ENCODE peak calls at places on chromosomes 12 and 14, in nine cellular contexts. L is CD8-positive, alpha-beta T cell; S is transverse colon; E is lower lobe of right lung; T is uterus; A is fibroblast of lung; W is neuronal stem cell; J is GM23248; P is A673. R is an unnamed sample. For H3K4me1, the result is how much of the 10 kb centered on the place peaks cover.

GRCh38 chr12:102300824-102301461 is 103.3 kb upstream of the PMCH start:
- DNase-seq in P (peak), J (peak), A (peak), W (no peak), T (no peak), S (no peak), L (no peak), E (no peak), R (no peak)

GRCh38 chr12:120224304-120225199 is 23.6 kb upstream of the RPLP0 start:
- DNase-seq in S (peak), A (no peak), W (no peak), E (peak), T (no peak), P (peak), J (peak), L (peak), R (no peak)

GRCh38 chr12:87866602-87867292 is 162.5 kb downstream of the C12orf50 start:
- DNase-seq in J (peak), A (peak), E (no peak), L (no peak), W (no peak), T (no peak), S (no peak), P (peak), R (no peak)

GRCh38 chr12:113154351-113154973 is 4.9 kb downstream of the CFAP73 start:
- DNase-seq in J (peak), S (no peak), L (no peak), A (no peak), T (no peak), E (no peak), W (no peak), P (peak), R (no peak)

GRCh38 chr14:69004731-69005431 is 25.8 kb upstream of the ACTN1 start:
- DNase-seq in A (peak), S (no peak), T (no peak), L (no peak), P (no peak), E (no peak), W (no peak), J (peak), R (no peak)

GRCh38 chr14:92254786-92255185 is 68.2 kb upstream of the SLC24A4 start:
- DNase-seq in W (peak), E (no peak), P (no peak), T (peak), A (peak), L (no peak), S (peak), J (peak), R (no peak)

GRCh38 chr14:27845902-27846301 is 920.7 kb upstream of the FOXG1 start:
- DNase-seq in L (no peak), P (no peak), J (no peak), A (no peak), E (no peak), W (no peak), T (no peak), S (no peak), R (no peak)

GRCh38 chr12:20268121-20268732 is 100.1 kb upstream of the PDE3A start:
- DNase-seq in L (no peak), J (peak), E (no peak), T (no peak), W (no peak), P (peak), S (no peak), A (peak), R (no peak)

GRCh38 chr12:5872745-5873144 is 72.3 kb downstream of the ANO2 start:
- DNase-seq in A (peak), E (no peak), J (peak), T (no peak), S (no peak), W (no peak), P (peak), L (no peak), R (no peak)

GRCh38 chr12:112664569-112664968 is 127.0 kb upstream of the RPH3A start:
- DNase-seq in A (peak), T (no peak), E (no peak), J (peak), S (no peak), W (peak), L (no peak), P (peak), R (no peak)

GRCh38 chr14:63901434-63902085 is 48.8 kb downstream of the SYNE2 start:
- DNase-seq in L (no peak), J (peak), S (no peak), P (peak), E (no peak), W (no peak), T (no peak), A (peak), R (no peak)

GRCh38 chr12:30515351-30515750 is 180.3 kb downstream of the IPO8 start:
- DNase-seq in E (no peak), W (peak), A (peak), J (peak), S (no peak), P (peak), L (no peak), T (no peak), R (no peak)

GRCh38 chr12:67813509-67813908 is 165.0 kb downstream of the DYRK2 start:
- DNase-seq in P (no peak), E (no peak), S (no peak), A (no peak), W (no peak), T (no peak), L (no peak), J (peak), R (no peak)
- H3K27ac ChIP-seq in P (no peak), E (no peak), S (no peak), A (peak), W (no peak), T (no peak), L (no peak), J (peak), R (peak)

GRCh38 chr12:47773858-47774580 is 981 bp downstream of the SLC48A1 start:
- DNase-seq in E (peak), W (no peak), T (no peak), P (no peak), L (no peak), S (no peak), J (peak), A (no peak), R (no peak)

GRCh38 chr12:47772738-47773061 is 338 bp upstream of the SLC48A1 start:
- DNase-seq in T (no peak), A (no peak), P (no peak), S (no peak), E (no peak), L (no peak), W (no peak), J (no peak), R (no peak)

GRCh38 chr12:47771304-47771703 is 1.7 kb upstream of the SLC48A1 start:
- DNase-seq in P (no peak), J (no peak), A (no peak), S (no peak), L (no peak), E (peak), T (no peak), W (no peak), R (no peak)

GRCh38 chr12:47773062-47773857 is at the start of gene SLC48A1:
- DNase-seq in S (peak), T (peak), E (peak), L (peak), P (peak), J (peak), W (peak), A (peak), R (no peak)

DNA sequence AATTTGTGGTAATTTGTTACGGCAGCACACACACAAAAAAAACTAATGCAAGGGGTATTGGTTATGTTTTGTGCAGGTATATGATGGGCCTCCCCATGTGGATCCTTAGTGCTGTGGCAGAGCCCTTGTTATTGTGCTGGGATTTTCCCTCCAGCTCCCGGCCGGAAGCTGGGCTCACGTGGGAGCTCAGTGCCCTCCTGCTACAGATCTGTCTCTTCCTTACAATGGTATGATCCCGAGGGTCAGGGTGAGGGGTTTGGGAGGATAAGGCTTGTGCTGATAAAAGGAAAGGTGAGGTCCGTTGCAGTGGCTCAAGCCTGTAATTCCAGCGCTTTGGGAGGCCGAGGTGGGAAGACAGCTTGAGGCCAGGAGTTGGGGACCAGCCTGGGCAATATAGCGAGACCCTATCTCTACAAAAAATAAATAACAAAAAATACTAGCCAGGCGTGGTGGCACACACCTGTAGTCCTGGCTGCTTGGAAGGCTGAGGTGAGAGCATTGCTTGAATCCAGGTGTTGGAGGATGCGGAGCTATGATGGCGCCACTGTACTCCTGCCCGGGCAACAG is 861 bp upstream of the SLC48A1 start:
- DNase-seq in W (no peak), L (no peak), J (no peak), S (no peak), E (no peak), P (no peak), A (no peak), T (no peak), R (no peak)
- H3K4me1 ChIP-seq in W (under half), L (under half), J (under half), S (under half), E (half or more), P (half or more), A (under half), T (under half), R (under half)

GRCh38 chr12:54421175-54421872 is 2.3 kb upstream of the ITGA5 start:
- DNase-seq in A (peak), W (no peak), P (no peak), E (no peak), T (peak), S (peak), J (peak), L (no peak), R (peak)
- H3K27ac ChIP-seq in A (peak), W (no peak), P (peak), E (peak), T (peak), S (peak), J (peak), L (no peak), R (peak)

GRCh38 chr14:100308112-100308792 is 2.0 kb upstream of the SLC25A29 start:
- DNase-seq in J (no peak), T (no peak), S (no peak), P (no peak), W (no peak), L (no peak), E (no peak), A (no peak), R (no peak)
- H3K4me1 ChIP-seq in J (under half), T (under half), S (under half), P (under half), W (under half), L (under half), E (half or more), A (under half), R (under half)

GRCh38 chr14:55513491-55513890 is 66.5 kb upstream of the KTN1 start:
- DNase-seq in T (no peak), W (no peak), E (no peak), L (no peak), J (no peak), A (no peak), P (no peak), S (no peak), R (no peak)

GRCh38 chr14:55514819-55515470 is 65.1 kb upstream of the KTN1 start:
- DNase-seq in T (no peak), E (no peak), J (peak), A (peak), L (no peak), P (peak), W (no peak), S (no peak), R (no peak)

GRCh38 chr14:55519473-55520080 is 60.4 kb upstream of the KTN1 start:
- DNase-seq in L (no peak), P (no peak), T (no peak), E (no peak), W (no peak), J (no peak), S (no peak), A (no peak), R (no peak)

GRCh38 chr14:55518391-55518790 is 61.6 kb upstream of the KTN1 start:
- DNase-seq in P (no peak), T (no peak), J (no peak), L (no peak), E (no peak), S (no peak), W (no peak), A (no peak), R (no peak)

GRCh38 chr14:55516776-55517175 is 63.2 kb upstream of the KTN1 start:
- DNase-seq in E (no peak), T (no peak), J (no peak), S (no peak), W (no peak), A (no peak), L (no peak), P (no peak), R (no peak)
- H3K27ac ChIP-seq in E (no peak), T (no peak), J (no peak), S (no peak), W (no peak), A (no peak), L (no peak), P (no peak), R (no peak)

DNA sequence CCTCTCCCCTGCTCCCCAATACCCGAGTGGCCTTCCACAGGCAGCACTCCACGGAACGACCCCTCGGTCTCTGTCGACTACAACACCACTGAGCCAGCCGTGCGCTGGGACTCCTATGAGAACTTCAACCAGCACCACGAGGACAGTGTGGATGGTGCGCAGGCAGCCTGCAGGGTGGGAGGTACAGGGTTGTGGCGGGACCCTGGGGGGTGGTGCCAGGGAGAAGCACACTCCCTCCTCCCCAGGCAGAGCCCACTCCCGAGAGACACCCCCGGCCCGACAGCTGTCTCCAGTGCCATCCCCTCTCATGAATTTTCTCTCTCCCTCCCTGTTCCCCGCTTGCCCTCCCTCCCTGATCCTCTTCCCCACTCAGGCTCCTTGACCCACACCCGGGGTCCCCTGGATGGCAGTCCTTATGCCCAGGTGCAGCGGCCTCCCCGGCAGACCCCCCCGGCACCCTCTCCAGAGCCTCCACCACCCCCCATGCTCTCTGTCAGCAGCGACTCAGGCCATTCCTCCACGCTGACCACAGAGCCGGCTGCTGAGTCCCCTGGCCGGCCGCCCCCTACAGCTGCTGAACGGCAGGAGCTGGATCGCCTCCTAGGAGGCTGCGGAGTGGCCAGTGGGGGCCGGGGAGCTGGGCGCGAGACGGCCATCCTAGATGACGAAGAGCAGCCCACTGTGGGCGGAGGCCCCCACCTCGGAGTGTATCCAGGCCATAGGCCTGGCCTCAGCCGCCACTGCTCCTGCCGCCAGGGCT is 9.0 kb downstream of the TNS2 start:
- DNase-seq in L (no peak), W (no peak), E (peak), T (no peak), P (no peak), J (no peak), A (no peak), S (no peak), R (no peak)
- H3K4me1 ChIP-seq in L (under half), W (under half), E (half or more), T (under half), P (under half), J (under half), A (under half), S (under half), R (under half)

GRCh38 chr12:124865728-124866127 is 2.1 kb upstream of the SCARB1 start:
- DNase-seq in T (no peak), J (no peak), S (no peak), W (no peak), E (no peak), L (no peak), A (no peak), P (no peak), R (no peak)

GRCh38 chr12:124863409-124864325 is at the start of gene SCARB1:
- DNase-seq in A (peak), P (peak), T (peak), S (peak), L (peak), J (peak), W (peak), E (peak), R (peak)

GRCh38 chr12:124866195-124866882 is 2.7 kb upstream of the SCARB1 start:
- DNase-seq in J (no peak), W (no peak), S (no peak), T (no peak), A (no peak), L (no peak), E (no peak), P (no peak), R (no peak)

GRCh38 chr12:124862768-124863408 is 776 bp downstream of the SCARB1 start:
- DNase-seq in T (peak), A (peak), W (no peak), E (no peak), L (no peak), P (peak), J (peak), S (peak), R (no peak)

DNA sequence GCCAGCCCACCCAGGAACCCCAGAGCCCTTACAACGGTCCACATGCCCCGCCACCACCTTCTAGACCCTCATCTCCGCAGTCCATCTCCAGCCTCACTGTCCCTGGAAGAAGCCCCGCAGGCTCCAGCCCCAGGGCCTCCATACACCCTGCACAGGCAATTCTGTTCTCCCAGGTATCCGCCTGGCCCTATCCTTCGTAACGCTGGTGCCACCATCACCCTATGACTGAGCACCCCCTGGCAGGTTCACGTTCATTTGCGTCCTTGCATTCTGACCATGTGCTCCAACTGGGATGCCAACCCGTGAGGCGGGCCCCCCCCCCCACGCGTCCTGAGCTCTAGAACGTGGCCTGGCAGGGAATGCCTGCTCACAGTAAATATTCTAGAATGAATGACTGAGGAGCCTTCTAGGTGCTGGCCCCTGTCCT is 675 bp upstream of the SCARB1 start:
- DNase-seq in E (no peak), S (no peak), A (no peak), T (peak), P (no peak), L (no peak), J (no peak), W (no peak), R (no peak)
- H3K27ac ChIP-seq in E (peak), S (peak), A (peak), T (peak), P (peak), L (peak), J (no peak), W (no peak), R (peak)

DNA sequence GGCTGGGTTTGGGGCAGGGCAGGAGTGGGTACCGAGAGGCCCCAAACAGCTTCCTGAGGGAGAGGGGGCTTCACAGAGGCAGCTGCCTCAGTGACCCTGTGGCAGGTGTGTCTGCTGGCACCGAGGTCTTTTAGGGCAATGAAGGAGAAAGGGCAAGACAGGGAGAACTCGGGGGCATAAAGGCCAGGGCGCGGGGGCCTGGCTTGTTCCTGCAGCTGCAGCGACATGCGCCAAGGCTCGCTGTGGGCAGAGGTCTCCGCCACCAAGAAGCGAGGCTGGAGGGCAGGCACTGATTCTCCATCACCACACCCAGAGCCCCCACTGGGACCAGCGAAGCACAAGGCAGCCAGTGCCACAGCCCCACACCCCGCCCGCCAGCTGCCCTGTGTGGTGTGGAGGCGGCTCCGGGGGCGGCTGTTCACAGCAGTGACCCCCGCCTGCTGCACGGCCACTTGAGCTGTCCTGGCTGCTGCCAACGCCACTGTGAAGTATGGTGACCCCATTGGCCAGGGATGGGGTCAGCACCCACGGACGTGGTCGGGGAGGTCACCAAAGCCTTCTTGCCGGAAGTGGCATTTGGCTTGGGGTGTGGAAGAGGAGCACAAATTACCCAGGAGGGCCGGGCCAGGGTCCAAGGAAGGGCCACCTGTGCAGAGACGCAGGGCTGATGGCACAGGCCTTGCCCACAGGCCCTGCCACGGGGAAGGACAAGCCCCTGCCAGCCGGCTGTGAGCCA is 16.4 kb downstream of the BAG5 start:
- DNase-seq in T (no peak), W (no peak), S (peak), A (no peak), P (no peak), L (no peak), J (no peak), E (peak), R (peak)
- H3K4me1 ChIP-seq in T (under half), W (under half), S (half or more), A (under half), P (under half), L (under half), J (under half), E (half or more), R (under half)

GRCh38 chr12:24852420-24852819 is 96.5 kb downstream of the BCAT1 start:
- DNase-seq in L (no peak), T (no peak), W (no peak), S (no peak), J (peak), A (no peak), E (no peak), P (no peak), R (no peak)

GRCh38 chr12:24851341-24851740 is 97.6 kb downstream of the BCAT1 start:
- DNase-seq in A (no peak), E (no peak), T (no peak), L (no peak), J (no peak), P (no peak), S (no peak), W (no peak), R (no peak)

GRCh38 chr12:24850486-24850885 is 98.4 kb downstream of the BCAT1 start:
- DNase-seq in W (no peak), E (no peak), P (peak), L (no peak), T (no peak), A (no peak), J (no peak), S (no peak), R (no peak)

GRCh38 chr12:24853094-24853493 is 95.8 kb downstream of the BCAT1 start:
- DNase-seq in A (no peak), J (no peak), E (no peak), S (no peak), L (no peak), T (no peak), W (no peak), P (no peak), R (no peak)

DNA sequence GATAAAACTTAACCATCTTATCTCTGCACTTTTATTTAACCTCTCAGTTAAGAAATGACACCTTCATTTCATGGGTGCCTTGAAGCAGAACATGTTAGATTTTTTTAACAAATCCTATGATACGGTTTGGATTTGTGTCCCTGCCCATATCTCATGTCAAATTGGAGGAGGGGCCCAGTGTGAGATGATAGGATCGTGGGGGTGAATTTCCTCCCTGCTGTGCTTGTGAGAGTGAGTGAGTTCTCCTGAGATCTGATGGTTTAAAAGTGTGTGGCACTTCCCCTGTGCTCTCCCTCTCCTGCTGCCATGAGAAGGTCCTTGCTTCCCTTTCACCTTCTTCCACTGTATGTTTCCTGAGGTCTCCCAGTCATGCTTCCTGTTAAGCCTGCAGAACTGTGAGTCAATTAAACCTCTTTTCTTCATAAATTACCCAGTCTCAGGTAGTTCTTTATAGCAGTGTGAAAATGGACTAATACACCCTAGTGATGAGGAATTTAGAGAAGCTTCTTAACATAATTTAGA is 97.0 kb downstream of the BCAT1 start:
- DNase-seq in L (no peak), S (no peak), T (no peak), J (no peak), E (no peak), W (no peak), P (peak), A (no peak), R (no peak)
- H3K27ac ChIP-seq in L (no peak), S (no peak), T (no peak), J (no peak), E (no peak), W (no peak), P (no peak), A (no peak), R (no peak)

R was measured in RWPE2.